ENCODE peak calls at places on chromosomes 5 and 9, in seven cellular contexts. One of them, this sample, is unnamed.

GRCh38 chr9:115132648-115133047 is 14.7 kb upstream of the TNC start:
- DNase-seq in fibroblast of pulmonary artery: peak
- DNase-seq in stomach: no peak
- DNase-seq in CD8-positive, alpha-beta T cell: no peak
- DNase-seq in AG04450: peak
- DNase-seq in AG10803: no peak
- DNase-seq in choroid plexus epithelial cell: peak
- DNase-seq in this sample: no peak

GRCh38 chr9:122190597-122191381 is 31.1 kb downstream of the MORN5 start:
- DNase-seq in stomach: peak
- DNase-seq in AG04450: no peak
- DNase-seq in CD8-positive, alpha-beta T cell: no peak
- DNase-seq in AG10803: peak
- DNase-seq in choroid plexus epithelial cell: no peak
- DNase-seq in fibroblast of pulmonary artery: no peak
- DNase-seq in this sample: no peak

GRCh38 chr5:147668385-147668784 is 114.1 kb downstream of the JAKMIP2 start:
- DNase-seq in AG04450: no peak
- DNase-seq in stomach: no peak
- DNase-seq in AG10803: no peak
- DNase-seq in choroid plexus epithelial cell: no peak
- DNase-seq in fibroblast of pulmonary artery: no peak
- DNase-seq in CD8-positive, alpha-beta T cell: no peak
- DNase-seq in this sample: no peak

GRCh38 chr5:171770153-171770552 is 15.5 kb upstream of the SMIM23 start:
- DNase-seq in AG04450: no peak
- DNase-seq in fibroblast of pulmonary artery: no peak
- DNase-seq in choroid plexus epithelial cell: no peak
- DNase-seq in stomach: no peak
- DNase-seq in AG10803: no peak
- DNase-seq in CD8-positive, alpha-beta T cell: no peak
- DNase-seq in this sample: no peak

GRCh38 chr9:86176468-86176867 is 77.1 kb upstream of the GOLM1 start:
- DNase-seq in choroid plexus epithelial cell: no peak
- DNase-seq in fibroblast of pulmonary artery: no peak
- DNase-seq in AG10803: no peak
- DNase-seq in CD8-positive, alpha-beta T cell: no peak
- DNase-seq in AG04450: no peak
- DNase-seq in stomach: no peak
- DNase-seq in this sample: no peak

GRCh38 chr9:414595-414994 is 199.9 kb downstream of the DOCK8 start:
- DNase-seq in CD8-positive, alpha-beta T cell: no peak
- DNase-seq in AG10803: no peak
- DNase-seq in choroid plexus epithelial cell: no peak
- DNase-seq in AG04450: no peak
- DNase-seq in fibroblast of pulmonary artery: no peak
- DNase-seq in stomach: no peak
- DNase-seq in this sample: no peak

GRCh38 chr9:136982232-136983051 is at the start of gene LCNL1:
- DNase-seq in stomach: no peak
- DNase-seq in CD8-positive, alpha-beta T cell: no peak
- DNase-seq in AG04450: no peak
- DNase-seq in AG10803: no peak
- DNase-seq in choroid plexus epithelial cell: peak
- DNase-seq in fibroblast of pulmonary artery: no peak
- DNase-seq in this sample: no peak

GRCh38 chr5:53874409-53874808 is 314.0 kb downstream of the NDUFS4 start:
- DNase-seq in choroid plexus epithelial cell: peak
- DNase-seq in stomach: no peak
- DNase-seq in CD8-positive, alpha-beta T cell: no peak
- DNase-seq in AG10803: peak
- DNase-seq in fibroblast of pulmonary artery: peak
- DNase-seq in AG04450: no peak
- DNase-seq in this sample: no peak

GRCh38 chr5:1366514-1366913 is 21.6 kb upstream of the CLPTM1L start:
- DNase-seq in AG04450: no peak
- DNase-seq in choroid plexus epithelial cell: no peak
- DNase-seq in CD8-positive, alpha-beta T cell: no peak
- DNase-seq in AG10803: no peak
- DNase-seq in stomach: no peak
- DNase-seq in fibroblast of pulmonary artery: no peak
- DNase-seq in this sample: no peak

GRCh38 chr5:180641566-180641900 is 7.9 kb downstream of the FLT4 start:
- DNase-seq in stomach: no peak
- DNase-seq in fibroblast of pulmonary artery: no peak
- DNase-seq in AG04450: no peak
- DNase-seq in AG10803: no peak
- DNase-seq in choroid plexus epithelial cell: no peak
- DNase-seq in CD8-positive, alpha-beta T cell: no peak
- DNase-seq in this sample: no peak

GRCh38 chr5:151204051-151204450 is 19.8 kb downstream of the CCDC69 start:
- DNase-seq in fibroblast of pulmonary artery: no peak
- DNase-seq in stomach: no peak
- DNase-seq in choroid plexus epithelial cell: no peak
- DNase-seq in AG04450: no peak
- DNase-seq in CD8-positive, alpha-beta T cell: no peak
- DNase-seq in AG10803: no peak
- DNase-seq in this sample: no peak

GRCh38 chr5:1755321-1755949 is 44.2 kb downstream of the MRPL36 start:
- DNase-seq in AG10803: no peak
- DNase-seq in choroid plexus epithelial cell: no peak
- DNase-seq in stomach: peak
- DNase-seq in CD8-positive, alpha-beta T cell: no peak
- DNase-seq in AG04450: no peak
- DNase-seq in fibroblast of pulmonary artery: no peak
- DNase-seq in this sample: no peak

GRCh38 chr5:150298701-150299451 is 3.8 kb downstream of the ARSI start:
- DNase-seq in AG04450: peak
- DNase-seq in AG10803: peak
- DNase-seq in CD8-positive, alpha-beta T cell: no peak
- DNase-seq in choroid plexus epithelial cell: peak
- DNase-seq in stomach: no peak
- DNase-seq in fibroblast of pulmonary artery: peak
- DNase-seq in this sample: peak

GRCh38 chr9:21234153-21234687 is 5.6 kb downstream of the IFNA14 start:
- DNase-seq in choroid plexus epithelial cell: no peak
- DNase-seq in stomach: no peak
- DNase-seq in CD8-positive, alpha-beta T cell: no peak
- DNase-seq in fibroblast of pulmonary artery: no peak
- DNase-seq in AG04450: no peak
- DNase-seq in AG10803: no peak
- DNase-seq in this sample: no peak

GRCh38 chr5:36659406-36659805 is 53.0 kb downstream of the SLC1A3 start:
- DNase-seq in AG04450: no peak
- DNase-seq in choroid plexus epithelial cell: peak
- DNase-seq in fibroblast of pulmonary artery: peak
- DNase-seq in AG10803: no peak
- DNase-seq in CD8-positive, alpha-beta T cell: no peak
- DNase-seq in stomach: no peak
- DNase-seq in this sample: no peak

GRCh38 chr5:16536246-16536645 is 70.6 kb upstream of the ZNF622 start:
- DNase-seq in choroid plexus epithelial cell: peak
- DNase-seq in fibroblast of pulmonary artery: peak
- DNase-seq in stomach: no peak
- DNase-seq in AG04450: no peak
- DNase-seq in AG10803: peak
- DNase-seq in CD8-positive, alpha-beta T cell: no peak
- DNase-seq in this sample: no peak

GRCh38 chr5:54285573-54286124 is 24.7 kb downstream of the ARL15 start:
- DNase-seq in choroid plexus epithelial cell: no peak
- DNase-seq in stomach: no peak
- DNase-seq in fibroblast of pulmonary artery: no peak
- DNase-seq in CD8-positive, alpha-beta T cell: no peak
- DNase-seq in AG04450: no peak
- DNase-seq in AG10803: no peak
- DNase-seq in this sample: no peak

GRCh38 chr9:124248066-124248465 is 9.7 kb upstream of the NEK6 start:
- DNase-seq in AG04450: no peak
- DNase-seq in fibroblast of pulmonary artery: no peak
- DNase-seq in AG10803: no peak
- DNase-seq in stomach: no peak
- DNase-seq in choroid plexus epithelial cell: peak
- DNase-seq in CD8-positive, alpha-beta T cell: no peak
- DNase-seq in this sample: no peak

GRCh38 chr5:66877843-66878242 is 281.6 kb downstream of the MAST4 start:
- DNase-seq in AG10803: no peak
- DNase-seq in fibroblast of pulmonary artery: peak
- DNase-seq in choroid plexus epithelial cell: peak
- DNase-seq in CD8-positive, alpha-beta T cell: no peak
- DNase-seq in stomach: no peak
- DNase-seq in AG04450: no peak
- DNase-seq in this sample: no peak

GRCh38 chr5:64691333-64691732 is 1.0 kb downstream of the SHISAL2B start:
- DNase-seq in CD8-positive, alpha-beta T cell: no peak
- DNase-seq in stomach: no peak
- DNase-seq in AG10803: no peak
- DNase-seq in choroid plexus epithelial cell: no peak
- DNase-seq in fibroblast of pulmonary artery: no peak
- DNase-seq in AG04450: no peak
- DNase-seq in this sample: no peak

GRCh38 chr9:130694205-130694604 is 625 bp downstream of the EXOSC2 start:
- DNase-seq in choroid plexus epithelial cell: no peak
- DNase-seq in AG04450: no peak
- DNase-seq in CD8-positive, alpha-beta T cell: no peak
- DNase-seq in AG10803: no peak
- DNase-seq in fibroblast of pulmonary artery: no peak
- DNase-seq in stomach: no peak
- DNase-seq in this sample: no peak

GRCh38 chr5:140557136-140557805 is at the start of gene SRA1:
- DNase-seq in AG04450: peak
- DNase-seq in AG10803: peak
- DNase-seq in fibroblast of pulmonary artery: peak
- DNase-seq in CD8-positive, alpha-beta T cell: peak
- DNase-seq in choroid plexus epithelial cell: peak
- DNase-seq in stomach: peak
- DNase-seq in this sample: peak
- TF ChIP-seq CTCF in AG04450: no peak
- TF ChIP-seq CTCF in AG10803: peak
- TF ChIP-seq CTCF in fibroblast of pulmonary artery: no peak
- TF ChIP-seq CTCF in CD8-positive, alpha-beta T cell: no peak
- TF ChIP-seq CTCF in choroid plexus epithelial cell: no peak
- TF ChIP-seq CTCF in stomach: no peak
- TF ChIP-seq CTCF in this sample: no peak

GRCh38 chr5:125402787-125403186 is 656.3 kb upstream of the ZNF608 start:
- DNase-seq in CD8-positive, alpha-beta T cell: no peak
- DNase-seq in AG04450: no peak
- DNase-seq in fibroblast of pulmonary artery: no peak
- DNase-seq in choroid plexus epithelial cell: no peak
- DNase-seq in stomach: no peak
- DNase-seq in AG10803: no peak
- DNase-seq in this sample: no peak
- H3K4me3 ChIP-seq in CD8-positive, alpha-beta T cell: no peak
- H3K4me3 ChIP-seq in AG04450: no peak
- H3K4me3 ChIP-seq in fibroblast of pulmonary artery: no peak
- H3K4me3 ChIP-seq in choroid plexus epithelial cell: no peak
- H3K4me3 ChIP-seq in stomach: no peak
- H3K4me3 ChIP-seq in AG10803: no peak
- H3K4me3 ChIP-seq in this sample: no peak

DNA sequence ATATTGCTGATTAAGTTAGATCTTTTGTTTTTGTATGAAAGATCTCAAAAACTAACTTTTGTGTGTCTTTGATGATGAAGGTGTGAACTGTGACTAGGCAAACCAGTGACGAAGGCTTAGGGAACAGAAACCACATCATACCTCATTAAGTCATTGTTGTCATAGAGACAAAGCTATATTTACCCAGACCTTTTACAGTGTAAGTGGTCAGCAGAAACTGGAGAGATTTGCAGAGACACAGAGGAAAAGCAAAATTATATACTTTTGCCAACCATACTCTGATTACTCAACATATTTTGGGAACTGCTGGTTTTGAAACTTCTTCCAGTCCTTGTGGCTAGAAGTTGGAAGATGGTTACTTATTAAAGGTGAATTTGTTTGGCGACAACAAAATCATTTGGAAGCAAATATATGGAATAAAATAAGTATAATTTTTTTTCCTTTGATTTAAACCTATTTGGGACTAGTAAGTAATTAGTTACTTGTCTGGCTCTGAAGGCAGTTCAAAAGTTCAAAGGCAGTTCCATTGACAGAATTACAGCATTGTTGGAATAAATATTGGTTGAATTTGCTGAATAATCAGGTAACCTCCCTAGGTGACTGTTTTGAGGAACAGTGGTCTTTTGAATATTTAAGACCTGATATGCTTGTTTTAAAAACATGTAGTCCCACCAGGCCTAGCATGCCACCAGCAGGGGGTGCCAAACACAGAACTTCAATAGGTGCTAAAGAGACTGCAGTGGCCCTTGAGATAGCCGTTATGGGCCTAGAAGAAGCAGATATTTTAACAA is 103.8 kb downstream of the RPS23 start:
- DNase-seq in AG04450: no peak
- DNase-seq in AG10803: peak
- DNase-seq in CD8-positive, alpha-beta T cell: peak
- DNase-seq in fibroblast of pulmonary artery: peak
- DNase-seq in choroid plexus epithelial cell: peak
- DNase-seq in stomach: peak
- DNase-seq in this sample: peak
- TF ChIP-seq CTCF in AG04450: peak
- TF ChIP-seq CTCF in AG10803: peak
- TF ChIP-seq CTCF in CD8-positive, alpha-beta T cell: peak
- TF ChIP-seq CTCF in fibroblast of pulmonary artery: peak
- TF ChIP-seq CTCF in choroid plexus epithelial cell: peak
- TF ChIP-seq CTCF in stomach: no peak
- TF ChIP-seq CTCF in this sample: peak

GRCh38 chr9:38687992-38688391 is 31.9 kb downstream of the FAM240B start:
- DNase-seq in CD8-positive, alpha-beta T cell: no peak
- DNase-seq in choroid plexus epithelial cell: no peak
- DNase-seq in fibroblast of pulmonary artery: no peak
- DNase-seq in AG10803: no peak
- DNase-seq in stomach: no peak
- DNase-seq in AG04450: no peak
- DNase-seq in this sample: no peak

GRCh38 chr9:38686923-38687322 is 33.0 kb downstream of the FAM240B start:
- DNase-seq in fibroblast of pulmonary artery: no peak
- DNase-seq in CD8-positive, alpha-beta T cell: no peak
- DNase-seq in stomach: no peak
- DNase-seq in AG04450: no peak
- DNase-seq in AG10803: no peak
- DNase-seq in choroid plexus epithelial cell: peak
- DNase-seq in this sample: no peak

GRCh38 chr9:38690574-38690973 is 29.4 kb downstream of the FAM240B start:
- DNase-seq in AG10803: no peak
- DNase-seq in AG04450: no peak
- DNase-seq in stomach: no peak
- DNase-seq in choroid plexus epithelial cell: peak
- DNase-seq in CD8-positive, alpha-beta T cell: no peak
- DNase-seq in fibroblast of pulmonary artery: no peak
- DNase-seq in this sample: no peak

GRCh38 chr9:38687389-38687842 is 32.5 kb downstream of the FAM240B start:
- DNase-seq in stomach: peak
- DNase-seq in choroid plexus epithelial cell: peak
- DNase-seq in fibroblast of pulmonary artery: no peak
- DNase-seq in AG04450: no peak
- DNase-seq in CD8-positive, alpha-beta T cell: peak
- DNase-seq in AG10803: no peak
- DNase-seq in this sample: peak

DNA sequence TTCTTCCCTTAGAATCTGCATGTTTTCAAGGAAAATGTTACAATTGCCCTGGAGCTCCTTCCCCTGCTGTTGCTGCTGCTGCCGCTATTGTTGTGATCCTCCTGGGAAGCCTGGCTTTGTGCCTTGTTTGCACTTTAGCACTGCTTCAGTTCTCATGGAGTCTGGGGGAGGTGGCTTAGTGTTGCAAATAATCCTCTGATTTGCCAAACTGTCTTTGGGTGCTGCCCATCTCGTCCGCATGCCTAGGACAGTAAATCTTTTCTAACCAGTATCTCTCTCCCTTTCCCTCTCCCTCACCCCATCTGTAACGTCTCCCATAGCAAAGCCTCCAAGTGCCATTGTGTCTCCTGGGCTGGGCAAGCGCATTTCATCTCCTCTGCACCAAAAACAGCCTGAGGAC is 30.3 kb downstream of the FAM240B start:
- DNase-seq in CD8-positive, alpha-beta T cell: no peak
- DNase-seq in stomach: no peak
- DNase-seq in AG10803: peak
- DNase-seq in fibroblast of pulmonary artery: peak
- DNase-seq in choroid plexus epithelial cell: peak
- DNase-seq in AG04450: no peak
- DNase-seq in this sample: no peak
- H3K4me3 ChIP-seq in CD8-positive, alpha-beta T cell: no peak
- H3K4me3 ChIP-seq in stomach: no peak
- H3K4me3 ChIP-seq in AG10803: no peak
- H3K4me3 ChIP-seq in fibroblast of pulmonary artery: no peak
- H3K4me3 ChIP-seq in choroid plexus epithelial cell: no peak
- H3K4me3 ChIP-seq in AG04450: no peak
- H3K4me3 ChIP-seq in this sample: no peak

This sample was measured in retinal pigment epithelial cell.